ENCODE peak calls at places on chromosomes 4 and X, in eight cellular contexts. R, S, J, E, M, O, K and L are unnamed samples.

GRCh38 chr4:174222266-174222872 is 61.1 kb downstream of the FBXO8 start:
- DNase-seq in R (no peak), S (peak; percentile 29), J (no peak), E (no peak), M (no peak), O (no peak), K (no peak), L (no peak)

GRCh38 chrX:132409780-132410556 is 78.9 kb downstream of the MBNL3 start:
- DNase-seq in R (no peak), S (no peak), J (no peak), E (no peak), M (no peak), O (no peak), K (no peak), L (no peak)

GRCh38 chrX:43958529-43958928 is 14.7 kb downstream of the NDP start:
- DNase-seq in R (no peak), S (peak; percentile 83), J (no peak), E (no peak), M (no peak), O (no peak), K (peak; percentile 12), L (no peak)

GRCh38 chrX:145856181-145856580 is 38.6 kb downstream of the SLITRK2 start:
- DNase-seq in R (no peak), S (no peak), J (no peak), E (no peak), M (no peak), O (no peak), K (no peak), L (no peak)

GRCh38 chr4:159823743-159824142 is 720.9 kb downstream of the RAPGEF2 start:
- DNase-seq in R (no peak), S (no peak), J (no peak), E (no peak), M (no peak), O (no peak), K (no peak), L (no peak)

GRCh38 chr4:78960926-78961325 is 21.7 kb upstream of the PAQR3 start:
- DNase-seq in R (no peak), S (no peak), J (no peak), E (no peak), M (no peak), O (no peak), K (no peak), L (no peak)

GRCh38 chr4:25180524-25181131 is 20.4 kb upstream of the SEPSECS start:
- DNase-seq in R (no peak), S (peak; percentile 46), J (no peak), E (no peak), M (no peak), O (peak; percentile 39), K (peak; percentile 20), L (no peak)

GRCh38 chr4:120071192-120071795 is 4.6 kb upstream of the MAD2L1 start:
- DNase-seq in R (no peak), S (peak; percentile 80), J (no peak), E (no peak), M (peak; percentile 43), O (no peak), K (peak; percentile 30), L (no peak)

GRCh38 chr4:48305508-48305907 is 35.8 kb upstream of the SLAIN2 start:
- DNase-seq in R (no peak), S (no peak), J (no peak), E (no peak), M (no peak), O (no peak), K (no peak), L (no peak)

GRCh38 chr4:159463235-159463634 is 360.4 kb downstream of the RAPGEF2 start:
- DNase-seq in R (no peak), S (no peak), J (no peak), E (no peak), M (no peak), O (no peak), K (no peak), L (no peak)

GRCh38 chr4:187158003-187158402 is 434.3 kb upstream of the FAT1 start:
- DNase-seq in R (no peak), S (no peak), J (no peak), E (no peak), M (no peak), O (no peak), K (no peak), L (no peak)

GRCh38 chr4:176800891-176801534 is 8.3 kb upstream of the VEGFC start:
- DNase-seq in R (no peak), S (peak; percentile 72), J (no peak), E (no peak), M (no peak), O (no peak), K (no peak), L (no peak)

GRCh38 chr4:173211838-173212237 is 43.2 kb downstream of the GALNT7 start:
- DNase-seq in R (no peak), S (peak; percentile 78), J (no peak), E (no peak), M (no peak), O (no peak), K (no peak), L (no peak)

GRCh38 chr4:141056473-141056872 is 76.8 kb downstream of the RNF150 start:
- DNase-seq in R (no peak), S (no peak), J (no peak), E (no peak), M (no peak), O (no peak), K (no peak), L (no peak)

GRCh38 chr4:39542633-39543393 is 15.6 kb upstream of the UGDH start:
- DNase-seq in R (no peak), S (no peak), J (no peak), E (no peak), M (no peak), O (peak; percentile 59), K (no peak), L (no peak)

GRCh38 chr4:147863808-147864472 is 132.1 kb downstream of the ARHGAP10 start:
- DNase-seq in R (no peak), S (peak; percentile 44), J (no peak), E (peak; percentile 43), M (no peak), O (no peak), K (no peak), L (no peak)

GRCh38 chrX:110178179-110178865 is 139.6 kb downstream of the AMMECR1 start:
- DNase-seq in R (no peak), S (no peak), J (no peak), E (no peak), M (no peak), O (peak; percentile 63), K (no peak), L (no peak)

GRCh38 chr4:105352826-105353225 is 121.0 kb downstream of the PPA2 start:
- DNase-seq in R (no peak), S (peak; percentile 56), J (no peak), E (no peak), M (no peak), O (no peak), K (no peak), L (no peak)

GRCh38 chr4:12679217-12679616 is 804.9 kb downstream of the RAB28 start:
- DNase-seq in R (no peak), S (no peak), J (no peak), E (no peak), M (no peak), O (no peak), K (no peak), L (no peak)

GRCh38 chr4:155411546-155411945 is 34.8 kb upstream of the MAP9 start:
- DNase-seq in R (no peak), S (no peak), J (no peak), E (no peak), M (no peak), O (no peak), K (no peak), L (no peak)

GRCh38 chr4:98055800-98056501 is 87.3 kb downstream of the STPG2 start:
- DNase-seq in R (no peak), S (no peak), J (no peak), E (no peak), M (no peak), O (no peak), K (no peak), L (no peak)

GRCh38 chrX:120749141-120749846 is 119.4 kb upstream of the C1GALT1C1 start:
- DNase-seq in R (no peak), S (no peak), J (no peak), E (no peak), M (no peak), O (no peak), K (peak; percentile 36), L (no peak)

GRCh38 chr4:65007841-65008439 is 598.7 kb upstream of the TECRL start:
- DNase-seq in R (no peak), S (no peak), J (no peak), E (no peak), M (no peak), O (no peak), K (no peak), L (no peak)

GRCh38 chr4:170027181-170027829 is 1.1 kb upstream of the MFAP3L start:
- DNase-seq in R (peak; percentile 95), S (peak; percentile 95), J (peak; percentile 94), E (peak; percentile 93), M (peak; percentile 90), O (peak; percentile 93), K (peak; percentile 96), L (peak; percentile 42)
- TF ChIP-seq POLR2A in R (no peak), S (no peak), J (no peak), E (peak; percentile 32), M (no peak), O (no peak), K (no peak), L (no peak)

DNA sequence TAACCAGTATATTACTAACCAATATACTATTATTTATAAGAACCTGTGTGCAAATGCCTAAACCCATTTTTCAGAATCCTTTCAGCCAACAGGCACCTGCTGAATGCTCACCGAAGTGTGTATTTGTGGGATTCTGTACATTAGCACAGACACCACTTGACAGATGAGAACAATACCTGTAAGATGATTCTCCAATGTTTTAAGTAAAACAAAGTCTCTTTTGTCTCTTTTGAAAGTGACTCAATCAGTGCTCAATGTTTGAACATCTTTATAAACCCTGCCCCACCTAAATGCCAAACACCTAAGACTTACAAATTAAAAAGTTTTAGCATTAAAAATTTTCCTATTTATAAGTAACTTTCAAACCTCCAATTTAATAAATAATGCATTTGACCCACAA is 763 bp downstream of the ASB9 start:
- DNase-seq in R (no peak), S (no peak), J (no peak), E (no peak), M (no peak), O (no peak), K (no peak), L (no peak)
- H3K27ac ChIP-seq in R (no peak overlapping the region), S (no peak overlapping the region), J (no peak overlapping the region), E (no peak overlapping the region), M (no peak overlapping the region), O (no peak overlapping the region), K (peak overlapping the region; percentile 59), L (peak overlapping the region; percentile 50)

GRCh38 chr4:1740021-1740545 is 18.8 kb downstream of the TACC3 start:
- DNase-seq in R (no peak), S (no peak), J (no peak), E (no peak), M (no peak), O (no peak), K (no peak), L (no peak)
- H3K36me3 ChIP-seq in R (peaks cover 5% of the 10 kb centered on the region), S (peaks cover 50% of the 10 kb centered on the region), J (peaks cover 59% of the 10 kb centered on the region), E (no peaks in the 10 kb centered on the region), M (peaks cover 82% of the 10 kb centered on the region), O (peaks cover 89% of the 10 kb centered on the region), K (no peaks in the 10 kb centered on the region), L (peaks cover 17% of the 10 kb centered on the region)

DNA sequence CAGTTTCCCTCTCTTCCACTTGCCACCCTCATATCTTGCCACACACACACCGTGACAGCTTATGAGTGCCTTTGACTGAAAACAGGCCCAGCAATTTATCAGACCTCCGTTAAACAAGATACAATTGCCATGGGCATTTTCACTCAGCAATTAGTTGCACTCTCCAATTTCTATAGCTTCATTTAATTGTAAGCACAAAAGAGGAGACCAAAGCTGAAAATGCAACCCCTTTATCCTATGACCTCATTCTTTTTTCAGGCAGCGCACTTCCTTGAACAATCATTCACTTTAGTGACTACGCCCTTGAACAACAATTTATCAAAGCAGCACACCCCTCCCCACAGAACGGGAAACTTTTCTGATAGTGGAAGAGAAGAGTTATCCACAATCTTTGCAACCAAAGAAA is 4.1 kb downstream of the POF1B start:
- DNase-seq in R (peak; percentile 28), S (no peak), J (no peak), E (no peak), M (no peak), O (no peak), K (peak; percentile 40), L (no peak)
- TF ChIP-seq POLR2A in R (no peak), S (no peak), J (no peak), E (no peak), M (no peak), O (no peak), K (peak; percentile 68), L (no peak)